ENCODE peak calls at places on chromosome 11, in ten cellular contexts. V is fibroblast of mammary gland; M is activated CD8-positive, alpha-beta T cell treated with anti-CD3 and anti-CD28 coated beads for 36 hours; G is RWPE2; U is GM10248; E is cardiac muscle cell; L is CD8-positive, alpha-beta T cell; Z is fibroblast of the aortic adventitia; B is activated B cell treated with CpG ODN at 0.5 μM for 24 hours; H is Peyer's patch. I is an unnamed sample.

GRCh38 chr11:68002943-68003845 is 703 bp downstream of the UNC93B1 start:
- DNase-seq in B (peak), E (peak), M (peak), V (no peak), L (peak), H (peak), Z (no peak), U (peak), G (peak), I (no peak)

GRCh38 chr11:107928767-107929507 is 689 bp downstream of the RAB39A start:
- DNase-seq in L (no peak), B (peak), H (no peak), G (no peak), E (peak), Z (no peak), U (peak), M (peak), V (no peak), I (peak)

GRCh38 chr11:26324270-26324669 is 7.7 kb upstream of the ANO3 start:
- DNase-seq in L (no peak), U (no peak), B (no peak), V (no peak), E (no peak), G (no peak), H (no peak), M (no peak), Z (no peak), I (no peak)

GRCh38 chr11:6992457-6993431 is 27.4 kb downstream of the ZNF214 start:
- DNase-seq in H (no peak), G (no peak), Z (peak), U (no peak), V (peak), M (no peak), L (no peak), E (no peak), B (no peak), I (no peak)

GRCh38 chr11:69554849-69555248 is 73.4 kb downstream of the LINC01488 start:
- DNase-seq in H (no peak), L (no peak), U (no peak), G (no peak), B (no peak), Z (no peak), E (peak), M (no peak), V (no peak), I (no peak)

GRCh38 chr11:118841469-118842222 is 42.0 kb upstream of the CXCR5 start:
- DNase-seq in L (peak), V (no peak), H (no peak), B (peak), M (peak), U (peak), G (no peak), E (no peak), Z (no peak), I (no peak)

GRCh38 chr11:8913961-8914660 is 3.1 kb downstream of the AKIP1 start:
- DNase-seq in E (peak), L (peak), M (peak), U (peak), B (no peak), V (peak), G (no peak), Z (peak), H (no peak), I (no peak)

GRCh38 chr11:132992838-132993680 is 539.2 kb downstream of the OPCML start:
- DNase-seq in B (no peak), U (no peak), V (no peak), E (no peak), H (no peak), M (no peak), G (no peak), Z (no peak), L (no peak), I (no peak)

GRCh38 chr11:61415381-61415780 is 14.4 kb downstream of the CPSF7 start:
- DNase-seq in G (no peak), M (no peak), U (no peak), H (no peak), V (no peak), Z (no peak), L (no peak), B (no peak), E (no peak), I (no peak)

GRCh38 chr11:68200639-68201038 is 12.5 kb downstream of the KMT5B start:
- DNase-seq in H (no peak), G (no peak), E (no peak), B (no peak), V (peak), L (no peak), Z (peak), M (no peak), U (no peak), I (no peak)

GRCh38 chr11:118281284-118281683 is 17.2 kb upstream of the MPZL2 start:
- DNase-seq in V (no peak), L (no peak), Z (no peak), B (no peak), E (no peak), G (no peak), H (no peak), M (peak), U (peak), I (no peak)

GRCh38 chr11:79066456-79067354 is 374.1 kb downstream of the TENM4 start:
- DNase-seq in M (no peak), V (no peak), G (no peak), Z (no peak), E (peak), U (no peak), B (no peak), L (no peak), H (no peak), I (no peak)

GRCh38 chr11:94794287-94795168 is 26.4 kb downstream of the AMOTL1 start:
- DNase-seq in M (no peak), L (no peak), E (peak), H (no peak), B (no peak), U (no peak), V (peak), Z (peak), G (no peak), I (no peak)

GRCh38 chr11:31799036-31799793 is 11.9 kb downstream of the PAX6 start:
- DNase-seq in M (no peak), L (no peak), U (peak), H (no peak), V (no peak), G (no peak), E (no peak), B (no peak), Z (no peak), I (no peak)

GRCh38 chr11:46565248-46565835 is 28.5 kb downstream of the AMBRA1 start:
- DNase-seq in G (no peak), H (no peak), M (no peak), V (no peak), B (no peak), U (no peak), L (no peak), Z (peak), E (no peak), I (no peak)

GRCh38 chr11:106409681-106410080 is 332.2 kb downstream of the AASDHPPT start:
- DNase-seq in Z (no peak), V (no peak), G (no peak), B (no peak), L (no peak), U (no peak), H (no peak), M (no peak), E (no peak), I (no peak)

GRCh38 chr11:113384551-113384950 is 3.0 kb upstream of the ANKK1 start:
- DNase-seq in L (no peak), G (peak), E (peak), H (no peak), V (peak), Z (peak), M (no peak), B (no peak), U (no peak), I (no peak)

GRCh38 chr11:20596629-20597129 is 2.7 kb upstream of the SLC6A5 start:
- DNase-seq in E (no peak), Z (no peak), V (no peak), U (no peak), M (no peak), H (no peak), B (no peak), G (no peak), L (no peak), I (no peak)

GRCh38 chr11:126357055-126357962 is 1.8 kb downstream of the ST3GAL4 start:
- DNase-seq in V (no peak), Z (no peak), H (no peak), B (no peak), M (no peak), L (no peak), G (no peak), U (no peak), E (no peak), I (no peak)

GRCh38 chr11:119832536-119832935 is 103.5 kb upstream of the NECTIN1 start:
- DNase-seq in H (peak), U (no peak), G (no peak), M (no peak), Z (peak), L (no peak), B (no peak), E (peak), V (peak), I (no peak)

GRCh38 chr11:19723572-19724342 is 11.1 kb downstream of the NAV2 start:
- DNase-seq in V (peak), B (no peak), E (no peak), G (no peak), M (peak), U (no peak), H (no peak), Z (no peak), L (peak), I (no peak)

GRCh38 chr11:130001491-130002351 is 914 bp downstream of the PRDM10 start:
- DNase-seq in L (peak), H (peak), Z (peak), V (peak), M (peak), B (no peak), E (peak), U (peak), G (no peak), I (no peak)

GRCh38 chr11:92384316-92384715 is 159.7 kb downstream of the FAT3 start:
- DNase-seq in B (no peak), G (no peak), M (no peak), L (no peak), Z (peak), H (no peak), U (no peak), E (no peak), V (peak), I (no peak)

GRCh38 chr11:35031869-35032268 is 107.1 kb upstream of the CD44 start:
- DNase-seq in E (no peak), M (no peak), G (peak), L (no peak), U (no peak), Z (no peak), V (peak), B (no peak), H (no peak), I (no peak)

GRCh38 chr11:89495951-89496350 is 4.8 kb upstream of the NOX4 start:
- DNase-seq in B (no peak), M (no peak), V (peak), E (no peak), G (no peak), Z (peak), U (no peak), H (no peak), L (no peak), I (no peak)

GRCh38 chr11:131536159-131536558 is 165.7 kb downstream of the NTM start:
- DNase-seq in H (no peak), G (no peak), M (no peak), U (no peak), V (no peak), L (no peak), B (no peak), E (no peak), Z (no peak), I (no peak)

GRCh38 chr11:100774132-100774531 is 87.0 kb downstream of the ARHGAP42 start:
- DNase-seq in L (no peak), E (no peak), Z (no peak), B (no peak), H (no peak), U (no peak), G (no peak), V (no peak), M (no peak), I (no peak)

GRCh38 chr11:9170450-9170849 is 79.1 kb upstream of the SCUBE2 start:
- DNase-seq in V (peak), G (no peak), U (no peak), L (no peak), E (no peak), Z (peak), M (no peak), B (no peak), H (no peak), I (no peak)

GRCh38 chr11:31779268-31779879 is 31.7 kb downstream of the PAX6 start:
- DNase-seq in E (no peak), M (no peak), Z (peak), U (no peak), L (no peak), H (no peak), G (no peak), B (no peak), V (peak), I (no peak)

DNA sequence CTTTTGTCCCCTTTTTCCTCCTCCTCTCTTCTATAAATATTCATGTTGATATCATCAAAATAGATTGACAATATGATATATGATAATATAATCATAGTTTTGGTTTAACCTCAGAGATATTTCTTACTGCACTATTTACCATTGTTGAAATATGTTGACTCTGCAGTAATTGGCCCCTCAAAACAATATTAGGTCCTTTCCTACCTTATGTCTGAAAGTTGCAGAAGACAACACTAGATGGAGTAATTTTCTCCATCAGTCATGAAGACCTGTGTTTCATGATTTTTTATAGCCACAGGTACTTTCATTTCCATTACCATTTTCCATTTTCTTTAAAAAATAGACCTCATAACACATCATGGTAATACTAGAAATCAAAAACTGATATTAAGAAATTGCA is 284.4 kb downstream of the LUZP2 start:
- DNase-seq in L (no peak), U (no peak), Z (no peak), G (no peak), M (no peak), B (no peak), E (peak), H (no peak), V (no peak), I (no peak)
- TF ChIP-seq CTCF in L (no peak), U (no peak), Z (no peak), G (no peak), M (no peak), B (no peak), E (no peak), H (no peak), V (no peak), I (no peak)

DNA sequence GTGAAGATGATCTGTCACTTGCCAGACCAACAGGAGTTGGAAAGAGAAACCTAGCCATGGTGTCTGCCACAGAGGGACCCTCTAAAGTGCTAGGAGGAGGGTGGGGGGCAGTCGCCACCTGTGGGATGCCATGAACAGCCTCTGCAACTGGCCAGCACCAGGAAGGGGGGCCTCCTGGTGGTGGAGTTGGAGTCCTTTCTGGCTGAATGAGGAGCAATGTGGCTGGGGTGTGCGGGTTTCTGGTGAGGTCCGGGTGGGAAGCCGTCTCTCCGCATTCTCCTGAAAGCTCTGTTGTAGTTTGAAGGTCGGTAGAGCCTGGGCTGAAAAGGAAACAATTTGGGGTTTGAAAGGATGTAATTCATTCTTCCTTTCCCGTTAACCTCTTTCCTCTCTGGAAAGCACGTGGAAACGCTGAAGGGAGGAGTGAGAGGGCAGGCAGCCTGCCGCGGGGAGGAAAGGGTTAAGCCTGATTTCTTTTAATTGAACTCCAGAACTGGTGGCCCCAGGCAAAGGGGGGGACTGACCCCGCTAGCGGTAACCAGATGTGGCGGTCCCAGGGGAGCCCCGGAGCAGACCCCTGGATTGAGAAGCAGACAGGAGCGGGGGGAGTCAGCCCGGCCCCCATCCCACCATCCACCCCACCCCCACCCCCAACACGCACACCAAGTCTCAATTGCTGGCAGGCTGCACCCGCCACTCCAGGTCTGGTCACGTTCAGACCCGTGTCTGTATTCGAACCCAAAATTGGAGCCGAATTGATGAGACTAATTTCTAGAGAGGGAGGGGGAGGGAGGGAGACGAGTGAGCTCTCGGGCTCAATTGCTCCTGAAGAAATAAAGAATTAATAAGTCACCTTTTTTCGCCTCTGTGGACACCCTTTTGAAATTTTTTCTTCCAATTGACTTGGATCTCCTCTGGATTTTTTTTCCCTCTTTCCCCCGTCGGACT is 1.8 kb upstream of the FLI1 start:
- DNase-seq in Z (no peak), L (no peak), H (no peak), G (no peak), M (no peak), U (peak), B (no peak), E (no peak), V (no peak), I (no peak)
- TF ChIP-seq CTCF in Z (peak), L (no peak), H (no peak), G (no peak), M (no peak), U (no peak), B (no peak), E (peak), V (peak), I (peak)

DNA sequence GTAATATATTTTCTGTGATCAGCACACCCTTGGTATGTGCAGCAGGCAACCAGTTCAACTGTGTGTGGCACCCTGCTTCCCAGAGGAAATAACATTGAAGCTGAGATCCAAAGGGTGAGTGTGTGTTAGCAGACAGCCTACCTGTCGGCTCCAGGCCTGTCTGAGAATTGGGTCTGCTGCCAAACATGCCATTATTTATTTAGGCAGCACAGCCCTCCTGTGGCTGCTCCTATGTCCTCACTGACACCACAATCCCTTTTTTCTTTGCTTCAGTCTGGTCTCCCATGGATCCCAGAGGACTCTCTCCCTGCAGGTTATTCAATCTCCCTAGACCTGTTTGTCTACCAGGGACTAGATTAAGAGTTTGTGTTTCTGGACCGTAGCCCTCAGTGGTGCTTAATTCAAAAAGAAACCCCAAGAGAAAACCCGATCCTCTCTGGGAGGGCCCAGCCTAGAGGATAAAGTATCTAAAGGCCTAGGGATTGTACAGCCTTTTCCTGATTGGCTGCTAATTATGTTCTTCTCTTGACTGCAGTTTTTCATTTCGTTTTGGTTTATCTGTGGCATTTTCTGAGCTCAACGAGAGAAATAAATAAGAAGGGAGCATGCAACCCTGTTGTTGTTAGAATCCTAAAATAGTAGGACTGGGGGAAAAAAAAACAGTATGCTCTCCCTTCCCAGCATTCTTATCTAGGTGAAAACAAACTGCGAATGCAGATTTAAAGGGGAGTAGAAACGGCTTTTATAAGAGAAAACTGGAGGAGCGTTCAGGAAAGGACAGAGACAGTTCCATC is 24.1 kb downstream of the KCNE3 start:
- DNase-seq in M (no peak), E (peak), H (no peak), Z (peak), V (no peak), U (no peak), G (no peak), L (no peak), B (no peak), I (no peak)
- TF ChIP-seq CTCF in M (no peak), E (no peak), H (no peak), Z (no peak), V (no peak), U (no peak), G (peak), L (no peak), B (no peak), I (peak)

GRCh38 chr11:110478410-110478809 is 48.7 kb downstream of the FDX1 start:
- DNase-seq in M (peak), G (no peak), H (no peak), E (peak), V (no peak), U (no peak), Z (no peak), B (no peak), L (no peak), I (peak)
- TF ChIP-seq CTCF in M (peak), G (no peak), H (no peak), E (peak), V (peak), U (no peak), Z (peak), B (no peak), L (no peak), I (peak)

DNA sequence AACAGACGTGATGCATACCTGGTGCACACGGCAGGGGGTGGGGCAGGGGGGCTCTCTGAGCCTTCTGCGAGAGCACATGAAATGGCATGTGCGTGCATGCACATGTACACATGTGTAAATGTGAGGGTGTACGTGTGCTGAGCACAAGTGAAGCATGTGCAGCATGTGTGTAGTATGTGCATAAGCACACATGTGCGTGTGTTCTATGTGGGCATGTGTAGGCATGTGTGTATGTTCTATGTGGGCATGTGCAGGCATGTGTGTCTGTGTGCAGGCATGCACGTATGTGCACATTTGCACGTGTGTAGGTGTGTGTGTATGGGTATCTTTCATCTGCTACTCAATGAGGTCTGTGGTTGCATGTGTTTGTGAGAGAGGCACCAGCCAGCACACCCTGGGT is 371.2 kb downstream of the CTTN start:
- DNase-seq in M (no peak), U (no peak), H (no peak), E (no peak), Z (no peak), B (no peak), G (no peak), L (no peak), V (no peak), I (no peak)
- TF ChIP-seq CTCF in M (no peak), U (no peak), H (no peak), E (no peak), Z (no peak), B (no peak), G (no peak), L (no peak), V (no peak), I (no peak)

DNA sequence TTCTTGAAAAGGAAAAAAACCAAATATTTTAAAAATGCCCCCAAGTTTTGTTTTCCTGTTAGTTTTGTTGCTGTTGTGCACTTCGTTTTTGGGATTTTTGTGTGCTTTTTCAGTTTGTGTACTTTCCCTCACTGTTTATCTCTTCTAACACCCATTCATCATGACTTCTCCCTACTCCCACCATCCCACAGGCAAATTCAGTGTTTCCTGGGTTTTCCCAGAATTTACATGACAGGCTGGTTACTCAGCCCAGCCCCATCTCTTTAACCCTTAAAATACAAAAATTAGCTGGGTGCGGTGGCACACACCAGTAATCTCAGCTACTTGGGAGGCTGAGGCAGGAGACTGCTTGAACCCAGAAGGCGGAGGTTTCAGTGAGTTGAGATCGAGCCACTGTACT is 15.5 kb downstream of the TMEM123 start:
- DNase-seq in B (no peak), U (no peak), H (no peak), M (no peak), L (no peak), Z (no peak), E (no peak), V (peak), G (no peak), I (no peak)
- TF ChIP-seq CTCF in B (no peak), U (no peak), H (no peak), M (no peak), L (no peak), Z (no peak), E (no peak), V (no peak), G (no peak), I (no peak)